ENCODE peak calls at places on chromosomes 2 and 18, in nine cellular contexts. A is ovary, W is colonic mucosa, S is IMR-90, B is hepatocyte, P is suprapubic skin, N is aorta, O is fibroblast of lung, L is Peyer's patch. V is an unnamed sample. For H3K4me1 and H3K36me3, the result is how much of the 10 kb centered on the place peaks cover.

GRCh38 chr2:126887506-126887905 is 11.2 kb upstream of the TEX51 start:
- DNase-seq in A (no peak), W (no peak), S (no peak), B (no peak), P (peak), N (no peak), O (no peak), L (peak), V (no peak)

GRCh38 chr18:44290366-44290855 is 390.3 kb upstream of the SETBP1 start:
- DNase-seq in A (no peak), W (no peak), S (no peak), B (no peak), P (no peak), N (no peak), O (peak), L (no peak), V (no peak)

GRCh38 chr2:86622878-86623548 is 652 bp downstream of the RNF103 start:
- DNase-seq in A (peak), W (peak), S (no peak), B (peak), P (no peak), N (peak), O (no peak), L (peak), V (peak)

GRCh38 chr2:180696005-180696404 is 284.4 kb upstream of the UBE2E3 start:
- DNase-seq in A (no peak), W (no peak), S (no peak), B (no peak), P (no peak), N (no peak), O (no peak), L (no peak), V (no peak)

GRCh38 chr2:176101216-176101845 is 1.7 kb downstream of the HOXD12 start:
- DNase-seq in A (no peak), W (peak), S (no peak), B (no peak), P (peak), N (no peak), O (no peak), L (no peak), V (no peak)

GRCh38 chr2:29397039-29397438 is 281.8 kb downstream of the CLIP4 start:
- DNase-seq in A (no peak), W (no peak), S (peak), B (no peak), P (no peak), N (no peak), O (peak), L (no peak), V (no peak)

GRCh38 chr18:61946449-61946848 is 53.6 kb upstream of the RNF152 start:
- DNase-seq in A (no peak), W (no peak), S (peak), B (no peak), P (no peak), N (no peak), O (peak), L (no peak), V (no peak)

GRCh38 chr2:69567157-69567908 is 76.2 kb downstream of the AAK1 start:
- DNase-seq in A (no peak), W (no peak), S (peak), B (no peak), P (no peak), N (no peak), O (peak), L (no peak), V (no peak)

GRCh38 chr2:112957511-112957910 is 20.3 kb upstream of the IL36G start:
- DNase-seq in A (no peak), W (no peak), S (no peak), B (no peak), P (no peak), N (no peak), O (peak), L (no peak), V (no peak)

GRCh38 chr2:210635257-210635656 is 78.9 kb downstream of the CPS1 start:
- DNase-seq in A (no peak), W (no peak), S (no peak), B (no peak), P (no peak), N (no peak), O (no peak), L (no peak), V (no peak)

GRCh38 chr2:161414385-161415040 is 1.6 kb upstream of the TBR1 start:
- DNase-seq in A (no peak), W (peak), S (peak), B (peak), P (no peak), N (peak), O (peak), L (no peak), V (no peak)

GRCh38 chr2:240972636-240973521 is 25.5 kb upstream of the SNED1 start:
- DNase-seq in A (no peak), W (no peak), S (no peak), B (no peak), P (no peak), N (no peak), O (peak), L (no peak), V (peak)

GRCh38 chr2:174026122-174026845 is 61.1 kb upstream of the SP3 start:
- DNase-seq in A (no peak), W (no peak), S (peak), B (peak), P (no peak), N (no peak), O (peak), L (no peak), V (no peak)
- H3K27ac ChIP-seq in A (peak), W (peak), S (peak), B (peak), P (peak), N (no peak), O (peak), L (peak), V (peak)

GRCh38 chr2:65381607-65382032 is 50.8 kb downstream of the SPRED2 start:
- DNase-seq in A (no peak), W (no peak), S (no peak), B (no peak), P (no peak), N (no peak), O (no peak), L (no peak), V (no peak)
- H3K4me1 ChIP-seq in A (under half), W (under half), S (under half), B (under half), P (half or more), N (under half), O (under half), L (under half), V (under half)

GRCh38 chr18:36155960-36156757 is 26.5 kb downstream of the ELP2 start:
- DNase-seq in A (no peak), W (no peak), S (peak), B (no peak), P (no peak), N (no peak), O (peak), L (no peak), V (no peak)
- H3K36me3 ChIP-seq in A (under half), W (under half), S (under half), B (under half), P (half or more), N (under half), O (under half), L (half or more), V (under half)

DNA sequence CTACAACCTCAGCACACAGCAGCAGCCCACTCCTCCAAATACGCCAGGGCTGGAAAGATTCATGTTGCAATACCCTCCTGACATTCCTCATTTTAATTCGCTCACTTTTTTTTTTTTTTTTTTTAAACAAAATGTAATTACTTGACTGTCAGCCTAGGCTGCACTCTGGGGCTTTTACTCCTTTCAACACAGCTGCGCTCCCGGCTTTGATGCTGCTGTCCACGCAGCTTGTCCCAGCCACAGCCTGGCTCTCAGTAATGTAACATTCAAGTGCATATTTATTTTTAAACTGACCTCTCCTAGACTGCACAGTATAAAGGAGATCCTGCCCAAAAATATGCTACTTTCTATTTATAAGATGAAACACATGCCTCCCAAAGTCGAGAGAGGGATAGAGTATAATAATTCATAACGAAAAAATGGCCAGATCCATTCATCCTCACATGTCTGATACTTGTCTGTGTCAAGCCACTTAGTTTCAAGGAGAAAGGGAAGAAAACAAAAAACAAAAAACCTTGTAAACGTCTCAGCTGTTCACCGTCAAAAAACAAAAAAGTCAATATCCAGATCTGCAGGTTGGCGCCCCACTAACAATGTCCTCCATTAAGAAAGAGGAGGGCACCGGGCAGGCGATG is 947 bp downstream of the CDC42EP3 start:
- DNase-seq in A (no peak), W (no peak), S (no peak), B (peak), P (no peak), N (no peak), O (no peak), L (no peak), V (no peak)
- H3K27ac ChIP-seq in A (no peak), W (peak), S (peak), B (peak), P (peak), N (peak), O (peak), L (peak), V (peak)

DNA sequence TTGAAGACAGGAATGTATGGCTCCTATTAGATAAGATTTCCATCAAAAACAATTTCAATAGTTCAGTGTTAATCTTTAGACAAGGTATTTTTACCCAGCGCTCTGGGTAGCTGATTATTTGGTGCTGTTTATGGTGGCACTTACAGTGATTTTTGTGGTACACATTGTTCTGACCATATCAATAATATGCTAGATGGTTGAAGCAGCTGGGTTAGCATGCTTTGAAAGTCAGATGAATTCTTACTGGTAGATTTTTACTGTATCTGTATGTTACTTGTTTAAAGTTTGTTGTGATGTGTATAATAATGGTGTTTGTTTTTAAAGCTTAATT is 6.3 kb downstream of the SOCS6 start:
- DNase-seq in A (no peak), W (no peak), S (no peak), B (no peak), P (no peak), N (no peak), O (no peak), L (no peak), V (no peak)
- H3K4me1 ChIP-seq in A (under half), W (under half), S (under half), B (under half), P (half or more), N (under half), O (under half), L (under half), V (under half)

GRCh38 chr18:23575309-23575651 is 11.0 kb downstream of the NPC1 start:
- DNase-seq in A (no peak), W (no peak), S (no peak), B (no peak), P (no peak), N (no peak), O (no peak), L (no peak), V (no peak)
- H3K36me3 ChIP-seq in A (under half), W (under half), S (under half), B (under half), P (under half), N (under half), O (under half), L (under half), V (under half)

DNA sequence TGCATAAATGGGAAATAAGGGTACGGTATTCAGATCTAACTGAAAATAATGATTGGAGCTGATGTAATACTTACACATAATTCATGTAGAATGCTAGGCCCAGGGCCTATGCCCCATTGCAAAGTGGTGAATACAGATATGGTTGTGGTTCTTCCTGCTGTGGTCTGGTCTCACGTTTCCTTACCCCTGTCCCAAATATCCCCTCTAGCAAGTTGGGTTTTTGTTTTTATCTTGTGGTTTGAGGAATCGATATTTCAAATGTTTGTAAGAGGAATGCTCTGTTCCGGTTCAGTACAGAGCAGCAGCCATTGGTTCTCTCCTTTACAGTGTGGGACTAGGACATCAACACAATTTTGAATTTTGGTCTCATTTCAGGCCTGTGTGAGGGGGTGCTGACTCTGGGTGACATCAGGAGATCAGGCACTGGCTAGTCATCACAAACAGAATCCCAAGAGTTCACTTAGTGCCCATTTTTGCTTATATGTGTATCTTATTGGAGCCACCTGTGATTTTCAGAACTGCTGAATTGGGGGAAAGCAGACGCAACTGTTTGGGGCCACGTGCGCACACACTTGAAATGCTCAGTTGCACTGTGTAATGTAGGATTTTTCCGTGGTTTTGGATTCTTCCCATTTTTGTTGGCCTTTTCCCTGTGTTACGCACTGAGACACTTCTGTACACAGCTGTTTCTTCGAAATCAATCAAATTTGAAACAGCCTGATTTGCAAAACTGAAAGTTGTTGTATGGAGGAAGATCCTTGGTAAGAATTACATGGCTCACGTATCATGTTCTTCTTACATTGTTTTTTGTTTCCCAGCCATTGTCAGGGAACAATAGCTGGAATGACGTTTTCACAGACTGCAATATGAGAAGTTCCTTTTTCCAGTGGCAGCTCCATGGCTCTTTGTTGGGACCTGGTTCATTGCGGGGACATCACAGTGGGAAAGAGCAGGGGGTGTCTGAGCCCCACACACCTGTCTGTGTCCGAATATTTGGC is 8.6 kb downstream of the SH3BP4 start:
- DNase-seq in A (no peak), W (peak), S (no peak), B (no peak), P (peak), N (no peak), O (peak), L (no peak), V (no peak)
- H3K27ac ChIP-seq in A (no peak), W (no peak), S (peak), B (no peak), P (no peak), N (no peak), O (peak), L (no peak), V (peak)

DNA sequence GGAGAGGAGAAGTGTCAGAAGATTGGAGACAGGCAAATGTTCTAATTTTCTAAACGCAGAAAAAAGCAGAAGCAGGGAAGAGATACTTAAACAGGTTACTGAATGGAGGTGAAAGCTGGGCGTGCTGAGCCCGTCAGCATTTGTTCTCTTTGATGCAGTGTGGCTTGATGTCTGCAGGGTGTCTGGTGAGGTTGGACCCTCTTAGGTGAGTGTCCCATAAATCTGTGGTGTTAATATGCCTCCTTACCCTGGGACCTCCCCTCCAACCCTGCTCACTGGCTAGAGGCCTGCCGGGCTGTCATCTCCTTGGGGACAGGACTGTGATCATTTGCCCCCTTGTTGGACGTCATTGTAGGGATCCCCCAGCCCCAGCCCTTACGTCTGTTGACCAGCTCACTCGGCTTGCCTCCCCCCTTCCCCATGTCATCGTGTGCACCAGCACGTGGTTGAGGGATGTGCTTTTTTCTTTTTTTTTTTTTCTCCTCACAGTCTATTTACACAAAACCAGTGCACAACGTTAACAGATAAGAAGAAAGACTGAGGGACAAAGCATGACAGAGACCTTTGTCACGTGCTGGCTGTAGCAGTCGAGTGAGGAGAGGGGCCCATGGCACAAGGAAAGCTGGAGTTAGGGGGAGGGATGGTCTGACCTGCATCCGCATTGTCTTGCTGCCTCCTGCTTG is 56.4 kb downstream of the NCK2 start:
- DNase-seq in A (no peak), W (no peak), S (no peak), B (no peak), P (no peak), N (peak), O (no peak), L (peak), V (no peak)
- H3K4me1 ChIP-seq in A (under half), W (under half), S (under half), B (half or more), P (half or more), N (under half), O (under half), L (under half), V (under half)

DNA sequence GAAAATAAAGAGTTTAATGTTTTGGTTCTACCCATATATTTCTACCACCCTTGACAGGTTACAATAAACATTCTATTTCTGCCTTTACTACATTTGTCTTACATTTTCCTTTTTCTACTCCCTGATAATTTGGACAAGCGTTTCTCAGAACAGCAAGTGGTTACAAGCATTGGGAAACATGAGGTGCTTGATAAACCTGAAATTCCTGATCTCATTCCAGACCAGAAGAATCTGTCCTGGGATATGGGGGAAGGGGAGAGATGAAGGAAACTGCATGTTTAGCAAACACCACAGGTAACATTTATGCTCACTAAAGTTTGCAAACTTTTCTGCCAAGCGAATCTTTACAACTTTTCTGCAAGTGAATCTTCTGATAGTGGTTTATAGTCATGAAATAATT is 28.3 kb upstream of the DSC1 start:
- DNase-seq in A (no peak), W (no peak), S (no peak), B (no peak), P (no peak), N (no peak), O (no peak), L (no peak), V (no peak)
- H3K36me3 ChIP-seq in A (under half), W (under half), S (under half), B (under half), P (under half), N (under half), O (under half), L (under half), V (under half)

V was measured in pancreas.